ENCODE peak calls at places on chromosomes 5 and 9, in six cellular contexts. D is D341Med; S is fibroblast of lung; F is mammary epithelial cell; V is aorta; W is stimulated activated CD4-positive, alpha-beta T cell treated with anti-CD3 and anti-CD28 coated beads, TNF-alpha, amount 100 ng/mL, for 1 hour. H is an unnamed sample.
A peak's percentile ranks its signal among the peaks of the same experiment; 100 is the strongest.

GRCh38 chr5:145996135-145996534 is 59.8 kb downstream of the SH3RF2 start:
- DNase-seq in D (no peak), S (no peak), F (no peak), V (no peak), W (no peak), H (no peak)

GRCh38 chr5:8349855-8350254 is 480.9 kb downstream of the MTRR start:
- DNase-seq in D (no peak), S (no peak), F (no peak), V (no peak), W (no peak), H (no peak)

GRCh38 chr5:111242606-111243005 is 18.4 kb downstream of the CAMK4 start:
- DNase-seq in D (no peak), S (no peak), F (no peak), V (no peak), W (no peak), H (no peak)

GRCh38 chr5:34621280-34622045 is 34.7 kb upstream of the RAI14 start:
- DNase-seq in D (no peak), S (no peak), F (no peak), V (no peak), W (no peak), H (no peak)

GRCh38 chr5:80117446-80117845 is 82.3 kb downstream of the THBS4 start:
- DNase-seq in D (no peak), S (no peak), F (no peak), V (no peak), W (no peak), H (no peak)

GRCh38 chr5:117326997-117327396 is 752.4 kb upstream of the SEMA6A start:
- DNase-seq in D (no peak), S (no peak), F (no peak), V (no peak), W (no peak), H (no peak)

GRCh38 chr9:131675437-131676022 is 64.3 kb downstream of the RAPGEF1 start:
- DNase-seq in D (no peak), S (no peak), F (no peak), V (no peak), W (no peak), H (no peak)

GRCh38 chr5:173793677-173794570 is 94.2 kb upstream of the CPEB4 start:
- DNase-seq in D (no peak), S (no peak), F (peak; percentile 37), V (no peak), W (no peak), H (peak; percentile 97)

GRCh38 chr5:93790401-93790800 is 49.0 kb upstream of the POU5F2 start:
- DNase-seq in D (no peak), S (peak; percentile 87), F (peak; percentile 66), V (no peak), W (no peak), H (peak; percentile 27)

GRCh38 chr5:121273818-121274433 is 577.8 kb upstream of the FTMT start:
- DNase-seq in D (no peak), S (peak; percentile 91), F (peak; percentile 79), V (no peak), W (no peak), H (peak; percentile 93)

GRCh38 chr9:136691316-136692189 is 4.3 kb upstream of the AGPAT2 start:
- DNase-seq in D (no peak), S (no peak), F (no peak), V (no peak), W (no peak), H (no peak)

GRCh38 chr5:98556707-98557106 is 216.8 kb upstream of the RGMB start:
- DNase-seq in D (no peak), S (no peak), F (no peak), V (no peak), W (no peak), H (no peak)

GRCh38 chr5:52777186-52777585 is 10.5 kb upstream of the ITGA1 start:
- DNase-seq in D (no peak), S (no peak), F (no peak), V (no peak), W (no peak), H (no peak)

GRCh38 chr9:120078112-120078511 is 501.9 kb downstream of the CDK5RAP2 start:
- DNase-seq in D (no peak), S (no peak), F (no peak), V (no peak), W (no peak), H (no peak)

GRCh38 chr5:83471405-83472212 is at the start of gene VCAN:
- DNase-seq in D (peak; percentile 57), S (peak; percentile 90), F (peak; percentile 81), V (peak; percentile 87), W (no peak), H (peak; percentile 89)

GRCh38 chr5:10308844-10309243 is 1.1 kb upstream of the CMBL start:
- DNase-seq in D (no peak), S (no peak), F (no peak), V (no peak), W (no peak), H (no peak)

GRCh38 chr9:134436926-134437325 is 110.7 kb downstream of the RXRA start:
- DNase-seq in D (no peak), S (no peak), F (no peak), V (no peak), W (no peak), H (no peak)

GRCh38 chr5:149561848-149562247 is 10.6 kb upstream of the CSNK1A1 start:
- DNase-seq in D (no peak), S (peak; percentile 97), F (peak; percentile 92), V (no peak), W (no peak), H (peak; percentile 97)

GRCh38 chr9:112784020-112784788 is 33.6 kb downstream of the SNX30 start:
- DNase-seq in D (no peak), S (peak; percentile 40), F (peak; percentile 32), V (no peak), W (no peak), H (no peak)

GRCh38 chr5:2991884-2992283 is 240.4 kb upstream of the IRX2 start:
- DNase-seq in D (no peak), S (no peak), F (no peak), V (no peak), W (no peak), H (no peak)

GRCh38 chr9:117480251-117480650 is 65.4 kb upstream of the ASTN2 start:
- DNase-seq in D (no peak), S (no peak), F (peak; percentile 27), V (no peak), W (no peak), H (peak; percentile 42)

GRCh38 chr9:135369401-135369800 is 110.2 kb upstream of the PPP1R26 start:
- DNase-seq in D (no peak), S (no peak), F (peak; percentile 58), V (no peak), W (no peak), H (no peak)

GRCh38 chr5:746258-746761 is 38.2 kb downstream of the ZDHHC11B start:
- DNase-seq in D (no peak), S (no peak), F (no peak), V (peak; percentile 75), W (no peak), H (no peak)

GRCh38 chr9:16013826-16014225 is 461.0 kb downstream of the CCDC171 start:
- DNase-seq in D (no peak), S (no peak), F (no peak), V (no peak), W (no peak), H (no peak)

GRCh38 chr5:178224403-178224802 is 8.2 kb downstream of the PHYKPL start:
- DNase-seq in D (no peak), S (no peak), F (no peak), V (no peak), W (no peak), H (no peak)

GRCh38 chr5:80231243-80231642 is 24.6 kb downstream of the SERINC5 start:
- DNase-seq in D (no peak), S (peak; percentile 43), F (peak; percentile 44), V (no peak), W (no peak), H (no peak)

GRCh38 chr9:2634818-2635217 is 13.2 kb downstream of the VLDLR start:
- DNase-seq in D (no peak), S (no peak), F (no peak), V (no peak), W (no peak), H (no peak)

GRCh38 chr9:133649194-133649593 is 13.0 kb downstream of the DBH start:
- DNase-seq in D (no peak), S (no peak), F (no peak), V (no peak), W (no peak), H (no peak)

H was measured in MCF 10A.